ENCODE peak calls at places on chromosome 10, in four cellular contexts. G is kidney tubule cell; P is stimulated activated naive CD8-positive, alpha-beta T cell treated with anti-CD3 and anti-CD28 coated beads, Interleukin-15, Interleukin-2, amounts not matched to agents 100 U/mL and 50 U/mL, for 24 hours; H is D341Med. M is an unnamed sample.

GRCh38 chr10:91551856-91552255 is 81.0 kb downstream of the PPP1R3C start:
- DNase-seq in P (peak), G (peak), H (peak), M (no peak)

GRCh38 chr10:33913194-33913593 is 578.7 kb upstream of the NRP1 start:
- DNase-seq in P (no peak), H (no peak), G (no peak), M (no peak)

GRCh38 chr10:101250136-101250535 is 20.9 kb upstream of the LBX1 start:
- DNase-seq in H (no peak), P (no peak), G (no peak), M (no peak)

GRCh38 chr10:78656815-78657621 is 411.7 kb upstream of the ZMIZ1 start:
- DNase-seq in G (no peak), P (no peak), H (no peak), M (no peak)

GRCh38 chr10:59366310-59366709 is 4.0 kb upstream of the FAM13C start:
- DNase-seq in G (no peak), H (no peak), P (no peak), M (no peak)

GRCh38 chr10:115026041-115026779 is 67.0 kb upstream of the ATRNL1 start:
- DNase-seq in P (no peak), G (no peak), H (no peak), M (no peak)

GRCh38 chr10:62076872-62077271 is 175.4 kb downstream of the ARID5B start:
- DNase-seq in P (no peak), H (no peak), G (peak), M (no peak)

GRCh38 chr10:28991326-28991725 is 297.5 kb upstream of the LYZL1 start:
- DNase-seq in G (peak), P (no peak), H (no peak), M (no peak)

GRCh38 chr10:76839276-76839675 is 798.3 kb downstream of the KCNMA1 start:
- DNase-seq in G (no peak), P (no peak), H (no peak), M (no peak)

GRCh38 chr10:98377001-98377400 is 38.0 kb downstream of the PYROXD2 start:
- DNase-seq in G (no peak), P (no peak), H (no peak), M (no peak)

GRCh38 chr10:97876387-97876786 is 26.7 kb downstream of the GOLGA7B start:
- DNase-seq in P (no peak), H (no peak), G (no peak), M (no peak)

GRCh38 chr10:118722694-118723093 is 32.1 kb downstream of the CACUL1 start:
- DNase-seq in P (no peak), H (no peak), G (no peak), M (no peak)

GRCh38 chr10:18918545-18918944 is 130.1 kb upstream of the MALRD1 start:
- DNase-seq in H (no peak), G (peak), P (no peak), M (no peak)

GRCh38 chr10:78451592-78451991 is 417.9 kb downstream of the RPS24 start:
- DNase-seq in G (no peak), P (no peak), H (peak), M (no peak)

GRCh38 chr10:12513003-12513365 is 163.6 kb downstream of the CAMK1D start:
- DNase-seq in G (no peak), P (no peak), H (no peak), M (no peak)

GRCh38 chr10:114172776-114173555 is 1.0 kb downstream of the CCDC186 start:
- DNase-seq in G (peak), H (no peak), P (no peak), M (no peak)

GRCh38 chr10:70699659-70700174 is 27.4 kb downstream of the ADAMTS14 start:
- DNase-seq in P (no peak), H (no peak), G (peak), M (no peak)

GRCh38 chr10:93893646-93894515 is at the start of gene SLC35G1:
- DNase-seq in H (peak), P (peak), G (peak), M (peak)

GRCh38 chr10:93813507-93814465 is 56.0 kb downstream of the LGI1 start:
- DNase-seq in P (peak), H (peak), G (peak), M (peak)

GRCh38 chr10:89352039-89352597 is 24.3 kb downstream of the IFIT3 start:
- DNase-seq in G (peak), P (no peak), H (no peak), M (no peak)

GRCh38 chr10:33212061-33212748 is 122.3 kb downstream of the NRP1 start:
- DNase-seq in G (no peak), H (no peak), P (no peak), M (no peak)

GRCh38 chr10:17802966-17803365 is 6.2 kb upstream of the MRC1 start:
- DNase-seq in P (no peak), H (no peak), G (no peak), M (no peak)

GRCh38 chr10:116787893-116788665 is 45.7 kb upstream of the HSPA12A start:
- DNase-seq in H (peak), G (peak), P (peak), M (peak)

GRCh38 chr10:72728462-72728861 is 36.5 kb downstream of the MCU start:
- DNase-seq in G (no peak), H (no peak), P (no peak), M (no peak)

GRCh38 chr10:100728928-100729876 is 16.2 kb upstream of the PAX2 start:
- DNase-seq in H (peak), P (peak), G (peak), M (no peak)